ENCODE peak calls at places on chromosome X, in six cellular contexts. H, Q, F, Y, S and W are unnamed samples.

GRCh38 chrX:101658661-101659477 is 781 bp downstream of the ARMCX2 start:
- DNase-seq in H (peak), Q (peak), F (peak), Y (peak), S (peak), W (peak)

GRCh38 chrX:37783284-37783683 is 3.4 kb downstream of the CYBB start:
- DNase-seq in H (no peak), Q (no peak), F (no peak), Y (no peak), S (no peak), W (no peak)

GRCh38 chrX:39491548-39492297 is 606.0 kb downstream of the BCOR start:
- DNase-seq in H (no peak), Q (no peak), F (no peak), Y (no peak), S (no peak), W (peak)

GRCh38 chrX:9805956-9806355 is 19.7 kb downstream of the SHROOM2 start:
- DNase-seq in H (no peak), Q (no peak), F (no peak), Y (no peak), S (no peak), W (no peak)

GRCh38 chrX:65551086-65551485 is 16.5 kb upstream of the LAS1L start:
- DNase-seq in H (no peak), Q (no peak), F (no peak), Y (no peak), S (no peak), W (no peak)

GRCh38 chrX:10841579-10841978 is 221.2 kb upstream of the MID1 start:
- DNase-seq in H (no peak), Q (no peak), F (peak), Y (no peak), S (no peak), W (no peak)

GRCh38 chrX:26649534-26649933 is 433.6 kb downstream of the MAGEB5 start:
- DNase-seq in H (no peak), Q (no peak), F (peak), Y (no peak), S (no peak), W (no peak)

GRCh38 chrX:19556202-19556601 is 40.9 kb upstream of the MAP3K15 start:
- DNase-seq in H (no peak), Q (no peak), F (no peak), Y (no peak), S (no peak), W (no peak)

GRCh38 chrX:104309169-104309568 is 54.4 kb upstream of the ESX1 start:
- DNase-seq in H (no peak), Q (no peak), F (no peak), Y (no peak), S (no peak), W (no peak)

GRCh38 chrX:136065044-136065671 is 79.9 kb downstream of the SLC9A6 start:
- DNase-seq in H (no peak), Q (peak), F (peak), Y (no peak), S (no peak), W (no peak)

GRCh38 chrX:78708171-78708570 is 39.3 kb upstream of the LPAR4 start:
- DNase-seq in H (peak), Q (peak), F (peak), Y (peak), S (no peak), W (no peak)

GRCh38 chrX:13937370-13938052 is 92.2 kb downstream of the GEMIN8 start:
- DNase-seq in H (no peak), Q (peak), F (peak), Y (peak), S (no peak), W (no peak)

GRCh38 chrX:49257846-49258748 is 6.4 kb downstream of the FOXP3 start:
- DNase-seq in H (no peak), Q (no peak), F (no peak), Y (no peak), S (no peak), W (no peak)

GRCh38 chrX:38618152-38618551 is 56.8 kb downstream of the TSPAN7 start:
- DNase-seq in H (no peak), Q (no peak), F (no peak), Y (no peak), S (no peak), W (no peak)

GRCh38 chrX:68196939-68197791 is 236.1 kb downstream of the OPHN1 start:
- DNase-seq in H (peak), Q (peak), F (peak), Y (peak), S (peak), W (no peak)

GRCh38 chrX:154495472-154495922 is 5.1 kb upstream of the SLC10A3 start:
- DNase-seq in H (no peak), Q (no peak), F (no peak), Y (no peak), S (no peak), W (no peak)

GRCh38 chrX:49166914-49167739 is 4.6 kb downstream of the MAGIX start:
- DNase-seq in H (peak), Q (peak), F (peak), Y (peak), S (peak), W (peak)

GRCh38 chrX:333611-334311 is 15.2 kb upstream of the GTPBP6 start:
- DNase-seq in H (no peak), Q (no peak), F (no peak), Y (no peak), S (no peak), W (no peak)

GRCh38 chrX:2875798-2876399 is 47.2 kb downstream of the GYG2 start:
- DNase-seq in H (no peak), Q (no peak), F (peak), Y (no peak), S (no peak), W (no peak)

GRCh38 chrX:13518126-13518525 is 51.3 kb upstream of the EGFL6 start:
- DNase-seq in H (no peak), Q (no peak), F (peak), Y (no peak), S (no peak), W (no peak)

GRCh38 chrX:140440891-140441290 is 64.0 kb downstream of the SOX3 start:
- DNase-seq in H (no peak), Q (no peak), F (no peak), Y (peak), S (no peak), W (no peak)

GRCh38 chrX:372856-373640 is 13.7 kb downstream of the PPP2R3B start:
- DNase-seq in H (peak), Q (peak), F (peak), Y (peak), S (no peak), W (no peak)